ENCODE peak calls at places on chromosomes 4 and X, in eight cellular contexts. J, K, P, S, X, U, M and C are unnamed samples.

GRCh38 chr4:52966781-52967180 is 104.7 kb downstream of the RASL11B start:
- DNase-seq in J (no peak), M (no peak), P (no peak), K (no peak), U (no peak), X (no peak), S (no peak), C (no peak)

GRCh38 chrX:153443476-153444332 is 2.2 kb downstream of the TREX2 start:
- DNase-seq in U (no peak), S (no peak), J (no peak), P (no peak), K (no peak), M (no peak), X (no peak), C (no peak)

GRCh38 chr4:140995058-140995457 is 138.2 kb downstream of the RNF150 start:
- DNase-seq in M (no peak), P (no peak), J (no peak), U (no peak), S (no peak), K (no peak), X (no peak), C (no peak)

GRCh38 chrX:16114640-16115039 is 8.7 kb upstream of the GRPR start:
- DNase-seq in P (no peak), J (no peak), M (no peak), X (no peak), K (no peak), U (no peak), S (no peak), C (no peak)

GRCh38 chr4:26120098-26120795 is 200.6 kb upstream of the RBPJ start:
- DNase-seq in M (no peak), P (no peak), K (no peak), X (no peak), S (no peak), J (no peak), U (no peak), C (no peak)

GRCh38 chr4:53068755-53069154 is 206.6 kb downstream of the RASL11B start:
- DNase-seq in K (no peak), X (no peak), M (no peak), S (no peak), P (no peak), J (no peak), U (no peak), C (no peak)

GRCh38 chr4:184315675-184316359 is 98.1 kb upstream of the ENPP6 start:
- DNase-seq in S (no peak), J (no peak), U (no peak), X (no peak), M (no peak), K (no peak), P (no peak), C (no peak)

GRCh38 chrX:618761-619450 is 11.7 kb upstream of the SHOX start:
- DNase-seq in P (no peak), M (no peak), S (no peak), K (peak; percentile 25), J (no peak), U (no peak), X (no peak), C (no peak)

GRCh38 chr4:52853351-52853750 is 8.8 kb upstream of the RASL11B start:
- DNase-seq in P (no peak), J (no peak), X (peak; percentile 70), K (no peak), U (no peak), M (no peak), S (no peak), C (no peak)